ENCODE peak calls at places on chromosomes 1 and 21, in seven cellular contexts. V is prostate gland, K is lung, B is uterus, U is cardiac muscle cell, M is right atrium auricular region, L is HepG2. F is an unnamed sample.

GRCh38 chr21:26806734-26807372 is 38.4 kb downstream of the ADAMTS1 start:
- DNase-seq in L (no peak), K (no peak), U (no peak), B (no peak), V (no peak), M (no peak), F (no peak)

GRCh38 chr1:35319988-35320713 is 51.6 kb downstream of the ZMYM4 start:
- DNase-seq in M (no peak), V (no peak), U (peak; percentile 76), L (no peak), K (no peak), B (no peak), F (no peak)

GRCh38 chr1:232422098-232422497 is 207.8 kb downstream of the SIPA1L2 start:
- DNase-seq in B (no peak), K (no peak), V (no peak), M (no peak), L (no peak), U (no peak), F (no peak)

GRCh38 chr1:189658381-189658780 is 819.3 kb downstream of the BRINP3 start:
- DNase-seq in K (no peak), V (no peak), B (no peak), L (peak; percentile 10), M (no peak), U (no peak), F (no peak)

GRCh38 chr1:56073614-56074356 is 505.6 kb downstream of the PLPP3 start:
- DNase-seq in B (peak; percentile 70), L (no peak), U (peak; percentile 92), K (no peak), M (peak; percentile 90), V (peak; percentile 8), F (peak; percentile 33)

GRCh38 chr1:40849801-40850592 is 12.2 kb downstream of the CITED4 start:
- DNase-seq in V (peak; percentile 63), U (peak; percentile 67), L (peak; percentile 43), B (peak; percentile 70), M (peak; percentile 79), K (peak; percentile 75), F (peak; percentile 71)

GRCh38 chr1:90340604-90341003 is 345.7 kb downstream of the ZNF326 start:
- DNase-seq in B (no peak), M (no peak), U (no peak), V (no peak), L (no peak), K (no peak), F (no peak)

GRCh38 chr1:77825356-77825709 is 45.9 kb downstream of the MIGA1 start:
- DNase-seq in L (peak; percentile 44), B (peak; percentile 28), K (peak; percentile 50), U (peak; percentile 92), V (peak; percentile 61), M (no peak), F (no peak)

GRCh38 chr1:117970251-117970650 is 40.7 kb downstream of the WDR3 start:
- DNase-seq in B (no peak), L (no peak), U (no peak), V (no peak), K (no peak), M (no peak), F (no peak)

GRCh38 chr1:234706199-234706598 is 96.2 kb upstream of the IRF2BP2 start:
- DNase-seq in V (peak; percentile 0), L (no peak), M (peak; percentile 7), B (no peak), K (no peak), U (no peak), F (no peak)

GRCh38 chr1:234701737-234702341 is 91.9 kb upstream of the IRF2BP2 start:
- DNase-seq in U (no peak), M (no peak), B (no peak), K (no peak), L (no peak), V (no peak), F (peak; percentile 17)

GRCh38 chr1:234704106-234704887 is 94.3 kb upstream of the IRF2BP2 start:
- DNase-seq in K (no peak), L (no peak), V (peak; percentile 1), M (no peak), B (no peak), U (no peak), F (peak; percentile 16)

GRCh38 chr1:234699795-234700665 is 90.1 kb upstream of the IRF2BP2 start:
- DNase-seq in V (peak; percentile 3), L (no peak), M (peak; percentile 77), K (no peak), U (peak; percentile 55), B (peak; percentile 46), F (peak; percentile 49)

DNA sequence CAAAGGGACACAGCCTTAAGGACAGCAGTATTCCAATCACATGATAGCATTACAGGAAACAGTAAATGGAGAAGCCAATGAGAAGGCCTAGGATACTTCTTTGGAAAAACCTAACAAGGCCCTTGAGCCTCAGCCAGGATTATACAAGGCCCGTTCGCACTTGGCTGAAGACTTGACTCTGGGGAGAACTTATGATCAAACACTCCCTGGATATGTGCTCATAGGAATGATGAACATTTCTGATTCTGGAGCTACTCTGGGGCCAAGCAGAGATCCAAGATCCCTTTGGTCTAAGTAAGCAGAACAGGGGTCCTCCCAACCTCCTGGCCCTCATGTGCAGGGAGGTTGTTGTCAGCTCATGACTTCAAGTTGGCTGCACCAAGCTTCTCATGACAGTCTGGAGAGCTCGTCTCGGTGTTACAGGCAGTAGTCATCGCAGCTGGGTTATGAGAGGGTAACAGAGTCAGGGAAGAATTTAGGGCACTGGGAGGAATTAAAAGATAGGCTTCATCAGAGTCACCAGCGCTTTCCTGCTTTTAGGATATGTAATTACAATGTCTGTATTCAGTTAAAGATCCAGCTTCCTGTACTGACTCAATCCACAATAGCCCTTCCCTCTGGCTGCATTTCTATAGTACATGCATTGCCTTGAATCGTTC is 92.5 kb upstream of the IRF2BP2 start:
- DNase-seq in B (peak; percentile 63), L (no peak), U (no peak), K (no peak), V (peak; percentile 0), M (peak; percentile 91), F (peak; percentile 28)
- H3K4me1 ChIP-seq in B (no peaks in the 10 kb centered on the region), L (peaks cover 25% of the 10 kb centered on the region), U (peaks cover 15% of the 10 kb centered on the region), K (peaks cover 7% of the 10 kb centered on the region), V (no peaks in the 10 kb centered on the region), M (peaks cover 23% of the 10 kb centered on the region), F (peaks cover 4% of the 10 kb centered on the region)

DNA sequence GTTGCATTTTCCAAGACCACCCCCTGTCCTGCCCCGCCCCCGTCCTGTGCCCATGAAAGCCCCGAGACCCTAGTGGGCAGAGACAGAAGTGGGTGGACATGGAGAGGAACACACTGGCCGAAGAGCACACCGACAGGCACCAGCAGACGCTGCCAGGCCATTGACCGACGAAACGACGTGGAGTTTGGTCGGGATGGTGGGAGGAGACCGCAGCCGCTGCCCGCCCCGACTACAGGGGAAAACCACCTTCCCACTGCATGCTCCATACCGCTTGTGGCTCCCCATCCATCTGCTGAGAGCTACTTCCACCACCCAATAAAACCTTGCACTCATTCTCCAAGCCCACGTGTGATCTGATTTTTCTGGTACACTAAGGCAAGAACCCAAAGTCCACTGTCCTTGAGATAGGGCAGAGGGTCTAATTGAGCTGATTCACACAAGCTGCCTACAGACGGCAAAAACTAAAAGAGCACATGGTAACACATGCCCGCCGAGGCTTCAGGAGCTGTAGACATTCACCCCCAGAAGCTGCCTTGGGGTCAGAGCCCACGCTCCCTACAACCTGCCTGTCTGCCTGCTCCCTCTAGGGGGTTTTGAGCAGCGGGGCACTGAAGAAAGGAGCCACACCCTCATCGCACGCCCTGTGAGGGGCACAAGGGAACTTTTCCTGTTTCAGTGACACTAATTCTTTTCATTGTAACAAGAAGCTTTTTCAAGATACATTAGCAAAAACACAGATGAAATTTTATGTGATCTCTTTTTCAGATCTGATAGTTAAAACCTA is 81.2 kb upstream of the RAB3GAP2 start:
- DNase-seq in B (no peak), V (no peak), K (no peak), M (no peak), L (peak; percentile 6), U (no peak), F (no peak)
- TF ChIP-seq CTCF in B (no peak), V (no peak), K (no peak), M (no peak), L (no peak), U (no peak), F (no peak)

DNA sequence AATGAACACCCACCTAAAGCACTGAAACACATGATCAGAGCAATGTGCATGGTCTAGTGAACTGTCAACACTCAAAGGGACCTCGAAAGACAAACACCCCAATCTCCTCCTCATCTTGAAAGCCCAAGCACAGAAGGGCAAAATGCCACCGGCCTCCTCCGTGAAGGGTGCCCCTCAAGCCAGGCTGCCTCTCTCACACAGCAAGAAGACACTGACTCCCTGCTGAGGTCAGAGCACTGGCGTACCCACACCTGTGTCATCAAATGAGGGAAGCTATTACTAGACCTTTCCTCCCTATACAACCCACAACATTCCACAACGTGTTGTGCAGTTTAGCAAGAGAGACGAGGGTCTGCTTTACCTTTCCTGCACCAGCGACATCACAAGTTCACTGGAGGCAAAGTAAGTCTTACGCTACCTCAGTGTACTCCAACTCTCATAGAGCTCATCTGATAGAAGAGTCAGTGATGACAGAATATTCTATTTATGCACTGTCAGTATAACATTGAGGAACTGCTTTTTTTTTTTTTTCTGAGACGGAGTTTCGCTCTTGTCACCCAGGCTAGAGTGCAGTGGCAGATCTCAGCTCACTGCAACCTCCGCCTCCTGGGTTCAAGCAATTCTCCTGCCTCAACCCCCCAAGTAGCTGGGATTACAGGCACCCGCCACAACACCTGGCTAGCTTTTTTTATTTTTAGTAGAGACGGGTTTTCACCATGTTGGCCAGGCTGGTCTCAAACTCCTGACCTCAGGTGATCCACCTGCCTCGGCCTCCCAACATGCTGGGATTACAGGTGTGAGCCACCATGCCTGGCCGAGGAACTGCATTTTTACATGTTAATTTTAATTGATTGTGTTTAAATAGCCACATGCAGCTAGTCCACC is 3.3 kb downstream of the SH3BP5L start:
- DNase-seq in L (no peak), B (no peak), M (peak; percentile 50), K (no peak), U (no peak), V (no peak), F (peak; percentile 10)
- H3K4me3 ChIP-seq in L (no peak overlapping the region), B (no peak overlapping the region), M (no peak overlapping the region), K (no peak overlapping the region), U (no peak overlapping the region), V (no peak overlapping the region), F (no peak overlapping the region)

GRCh38 chr1:25893072-25893604 is 13.1 kb downstream of the STMN1 start:
- DNase-seq in U (peak; percentile 48), B (no peak), K (no peak), V (no peak), L (no peak), M (no peak), F (no peak)
- H3K4me1 ChIP-seq in U (peaks cover 20% of the 10 kb centered on the region), B (no peaks in the 10 kb centered on the region), K (no peaks in the 10 kb centered on the region), V (peaks cover 6% of the 10 kb centered on the region), L (peaks cover 39% of the 10 kb centered on the region), M (peaks cover 13% of the 10 kb centered on the region), F (peaks cover 5% of the 10 kb centered on the region)